ENCODE peak calls at places on chromosomes 5 and 9, in four cellular contexts. G is T47D; F is CD8-positive, alpha-beta T cell; U is HT-29. W is an unnamed sample.

GRCh38 chr5:81749186-81749561 is 1.7 kb downstream of the SSBP2 start:
- DNase-seq in U (no peak), G (peak), F (no peak), W (no peak)

GRCh38 chr9:123343428-123344272 is 12.3 kb upstream of the CRB2 start:
- DNase-seq in U (no peak), F (no peak), G (no peak), W (no peak)

GRCh38 chr5:74040811-74041491 is 415.0 kb downstream of the ARHGEF28 start:
- DNase-seq in U (no peak), G (no peak), F (no peak), W (no peak)

GRCh38 chr9:93326056-93326455 is 125.4 kb upstream of the FAM120A start:
- DNase-seq in U (no peak), F (no peak), G (no peak), W (no peak)

GRCh38 chr5:92969781-92970237 is 611.2 kb downstream of the NR2F1-AS1 start:
- DNase-seq in G (no peak), F (no peak), U (no peak), W (no peak)

GRCh38 chr5:113242481-113243348 is 192.1 kb downstream of the TSSK1B start:
- DNase-seq in U (no peak), G (no peak), F (no peak), W (no peak)

GRCh38 chr9:135673941-135674340 is 10.8 kb downstream of the LCN9 start:
- DNase-seq in F (no peak), U (no peak), G (no peak), W (no peak)

GRCh38 chr5:38697013-38697412 is 140.6 kb upstream of the LIFR start:
- DNase-seq in F (no peak), U (no peak), G (no peak), W (no peak)

GRCh38 chr5:151770383-151771258 is 1.1 kb upstream of the G3BP1 start:
- DNase-seq in G (peak), F (peak), U (peak), W (peak)